ENCODE peak calls at places on chromosome X, in six cellular contexts. U is uterus, F is aorta, O is heart right ventricle, A is right cardiac atrium, G is mesenchymal stem cell. H is an unnamed sample.

GRCh38 chrX:134338527-134338926 is 101.5 kb downstream of the CCDC160 start:
- DNase-seq in U (no peak), F (no peak), O (no peak), A (no peak), G (no peak), H (no peak)

GRCh38 chrX:1581132-1581531 is 10.3 kb upstream of the AKAP17A start:
- DNase-seq in U (no peak), F (no peak), O (no peak), A (no peak), G (peak; percentile 40), H (peak; percentile 64)

GRCh38 chrX:104750146-104750699 is 184.2 kb downstream of the IL1RAPL2 start:
- DNase-seq in U (no peak), F (no peak), O (no peak), A (no peak), G (no peak), H (no peak)

GRCh38 chrX:118727686-118728339 is 407 bp downstream of the IL13RA1 start:
- DNase-seq in U (peak; percentile 37), F (peak; percentile 73), O (peak; percentile 54), A (peak; percentile 60), G (peak; percentile 57), H (peak; percentile 35)

GRCh38 chrX:97060019-97060418 is 176.3 kb downstream of the RPA4 start:
- DNase-seq in U (no peak), F (no peak), O (no peak), A (no peak), G (no peak), H (no peak)

GRCh38 chrX:130975947-130976346 is 72.9 kb upstream of the ENOX2 start:
- DNase-seq in U (no peak), F (no peak), O (no peak), A (no peak), G (peak; percentile 70), H (no peak)

GRCh38 chrX:20067709-20068315 is 48.9 kb downstream of the MAP7D2 start:
- DNase-seq in U (peak; percentile 88), F (peak; percentile 83), O (peak; percentile 55), A (peak; percentile 76), G (peak; percentile 79), H (peak; percentile 78)

GRCh38 chrX:138534410-138534809 is 177.1 kb downstream of the FGF13 start:
- DNase-seq in U (no peak), F (no peak), O (no peak), A (no peak), G (no peak), H (no peak)

GRCh38 chrX:13248867-13249521 is 70.9 kb downstream of the ATXN3L start:
- DNase-seq in U (no peak), F (no peak), O (no peak), A (no peak), G (peak; percentile 18), H (no peak)

GRCh38 chrX:47501226-47502071 is 18.4 kb upstream of the ZNF41 start:
- DNase-seq in U (no peak), F (no peak), O (no peak), A (no peak), G (peak; percentile 47), H (no peak)

GRCh38 chrX:20472148-20472547 is 205.4 kb upstream of the RPS6KA3 start:
- DNase-seq in U (no peak), F (no peak), O (no peak), A (no peak), G (no peak), H (no peak)

GRCh38 chrX:101357166-101357795 is 8.7 kb upstream of the TIMM8A start:
- DNase-seq in U (no peak), F (no peak), O (no peak), A (no peak), G (peak; percentile 28), H (no peak)

GRCh38 chrX:21658152-21658737 is at the start of gene KLHL34:
- DNase-seq in U (no peak), F (peak; percentile 45), O (no peak), A (peak; percentile 16), G (no peak), H (no peak)

GRCh38 chrX:18042776-18043175 is 177.9 kb downstream of the BEND2 start:
- DNase-seq in U (no peak), F (no peak), O (no peak), A (no peak), G (no peak), H (no peak)

GRCh38 chrX:97308161-97308560 is 424.5 kb downstream of the RPA4 start:
- DNase-seq in U (no peak), F (no peak), O (no peak), A (no peak), G (no peak), H (no peak)

GRCh38 chrX:95382799-95383198 is 1301.8 kb upstream of the DIAPH2 start:
- DNase-seq in U (no peak), F (no peak), O (no peak), A (no peak), G (no peak), H (no peak)

GRCh38 chrX:117645639-117646038 is 471.0 kb downstream of the KLHL13 start:
- DNase-seq in U (no peak), F (no peak), O (no peak), A (no peak), G (no peak), H (no peak)

GRCh38 chrX:16695079-16695676 is 17.3 kb downstream of the CTPS2 start:
- DNase-seq in U (peak; percentile 56), F (peak; percentile 61), O (peak; percentile 28), A (peak; percentile 62), G (peak; percentile 53), H (peak; percentile 51)

GRCh38 chrX:24494544-24495113 is 29.5 kb downstream of the PDK3 start:
- DNase-seq in U (no peak), F (no peak), O (no peak), A (no peak), G (peak; percentile 83), H (no peak)

DNA sequence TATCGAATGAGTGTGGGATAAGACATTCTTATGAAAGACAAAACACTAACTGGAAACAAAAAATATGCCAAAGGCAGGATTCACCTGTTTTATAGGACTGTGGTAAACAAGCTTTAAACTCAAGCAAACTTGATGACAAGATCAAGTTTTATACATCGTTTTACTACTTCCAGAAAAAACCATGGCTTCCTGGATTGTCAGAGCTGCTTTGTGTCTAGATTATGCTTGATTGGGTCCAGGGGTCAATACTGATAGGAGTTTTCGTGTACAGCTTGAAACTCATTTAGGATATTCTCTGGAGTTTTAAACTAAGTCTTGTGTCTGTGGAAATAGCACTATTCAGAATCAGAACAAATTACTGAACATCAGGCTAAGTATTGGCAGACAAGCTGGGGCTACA is 13.0 kb downstream of the HCCS start:
- DNase-seq in U (no peak), F (no peak), O (no peak), A (no peak), G (no peak), H (no peak)
- H3K27ac ChIP-seq in U (no peak overlapping the region), F (no peak overlapping the region), O (no peak overlapping the region), A (no peak overlapping the region), G (no peak overlapping the region), H (no peak overlapping the region)

GRCh38 chrX:25596881-25597280 is 541.3 kb upstream of the MAGEB18 start:
- DNase-seq in U (no peak), F (no peak), O (no peak), A (no peak), G (no peak), H (no peak)

GRCh38 chrX:25597561-25597960 is 540.6 kb upstream of the MAGEB18 start:
- DNase-seq in U (no peak), F (no peak), O (no peak), A (no peak), G (no peak), H (no peak)

GRCh38 chrX:25601323-25601722 is 536.8 kb upstream of the MAGEB18 start:
- DNase-seq in U (no peak), F (no peak), O (no peak), A (no peak), G (no peak), H (no peak)

GRCh38 chrX:25599061-25599460 is 539.1 kb upstream of the MAGEB18 start:
- DNase-seq in U (no peak), F (no peak), O (no peak), A (no peak), G (no peak), H (no peak)

GRCh38 chrX:25600776-25601175 is 537.4 kb upstream of the MAGEB18 start:
- DNase-seq in U (no peak), F (no peak), O (no peak), A (no peak), G (no peak), H (no peak)
- H3K27me3 ChIP-seq in U (no peaks in the 10 kb centered on the region), F (no peaks in the 10 kb centered on the region), O (no peaks in the 10 kb centered on the region), A (no peaks in the 10 kb centered on the region), G (no peaks in the 10 kb centered on the region), H (no peaks in the 10 kb centered on the region)

DNA sequence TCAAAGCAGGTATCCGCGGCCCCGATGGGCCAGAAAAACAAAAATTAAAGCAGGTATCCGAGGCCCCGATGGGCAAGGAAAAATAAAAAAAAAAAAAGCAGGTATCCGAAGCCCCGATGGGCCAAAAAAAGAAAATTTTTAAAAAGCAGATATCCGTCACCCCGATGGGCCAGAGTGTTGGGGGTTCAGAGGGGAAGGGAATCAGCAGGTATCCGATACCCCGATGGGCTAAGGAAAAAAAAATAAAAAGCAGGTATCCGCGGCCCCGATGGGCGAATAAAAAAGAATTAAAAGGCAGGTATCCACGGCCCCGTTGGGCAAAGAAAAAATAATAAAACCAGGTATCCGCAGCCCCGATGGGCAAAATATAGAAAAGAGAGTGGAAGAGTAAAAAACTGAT is 289.0 kb downstream of the CHIC1 start:
- DNase-seq in U (no peak), F (no peak), O (no peak), A (no peak), G (no peak), H (no peak)
- H3K4me3 ChIP-seq in U (peak overlapping the region; percentile 45), F (no peak overlapping the region), O (no peak overlapping the region), A (no peak overlapping the region), G (peak overlapping the region; percentile 85), H (peak overlapping the region; percentile 53)

DNA sequence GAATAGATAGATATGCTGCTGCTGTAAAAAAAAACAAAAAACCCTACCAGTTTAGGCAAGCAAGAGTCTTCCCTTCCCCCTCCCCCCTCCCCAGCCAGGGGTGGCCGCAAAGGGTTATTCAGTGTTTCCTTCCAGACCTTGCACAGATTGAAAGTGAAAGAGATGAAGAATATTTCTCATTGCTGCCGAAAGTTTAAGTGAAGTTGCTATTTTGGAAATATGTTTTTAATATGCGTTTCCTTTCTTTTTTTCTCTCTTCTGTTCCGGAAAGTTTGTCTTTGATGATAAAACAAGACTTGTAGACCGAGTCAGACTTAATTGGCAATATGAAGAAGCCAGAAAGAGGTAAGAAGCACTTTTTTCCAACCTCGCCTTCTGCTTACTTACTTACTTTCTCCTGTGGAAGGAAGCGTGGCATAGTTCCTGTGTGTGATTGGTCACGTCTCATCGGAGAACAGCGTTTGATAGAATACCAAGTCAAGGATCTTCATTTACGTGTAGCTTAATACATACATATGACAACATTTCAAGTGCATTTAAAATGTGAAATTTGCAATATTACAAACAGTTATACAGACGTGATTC is 58.4 kb upstream of the CLCN4 start:
- DNase-seq in U (no peak), F (no peak), O (no peak), A (no peak), G (no peak), H (no peak)
- H3K27ac ChIP-seq in U (peak overlapping the region; percentile 28), F (no peak overlapping the region), O (peak overlapping the region; percentile 58), A (no peak overlapping the region), G (no peak overlapping the region), H (no peak overlapping the region)

DNA sequence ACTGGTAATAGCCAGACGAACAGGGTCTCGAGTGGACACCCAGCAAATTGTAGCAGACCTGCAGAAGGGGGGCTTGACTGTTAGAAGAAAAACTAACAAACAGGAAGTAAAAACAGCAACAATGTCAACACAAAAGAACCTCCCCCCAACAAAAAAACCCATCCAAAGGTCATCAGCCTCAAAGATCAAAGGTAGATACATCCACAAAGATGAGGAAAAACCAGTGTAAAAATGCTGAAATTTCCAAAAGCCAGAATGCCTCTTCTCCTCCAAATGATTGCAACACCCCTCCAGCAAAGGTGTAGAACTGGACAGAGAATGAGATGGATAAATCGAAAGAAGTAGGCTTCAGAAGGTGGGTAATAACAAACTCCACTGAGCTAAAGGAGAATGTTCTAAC is 313.0 kb upstream of the TEX13C start:
- DNase-seq in U (no peak), F (no peak), O (no peak), A (no peak), G (no peak), H (no peak)
- H3K27me3 ChIP-seq in U (no peaks in the 10 kb centered on the region), F (no peaks in the 10 kb centered on the region), O (no peaks in the 10 kb centered on the region), A (no peaks in the 10 kb centered on the region), G (no peaks in the 10 kb centered on the region), H (no peaks in the 10 kb centered on the region)

H was measured in lung.